ENCODE peak calls at places on chromosomes 13 and 19, in nine cellular contexts. One of them, this sample, is unnamed.

GRCh38 chr19:14441041-14441938 is 8.2 kb downstream of the PKN1 start:
- DNase-seq in MCF 10A: no peak
- DNase-seq in mammary epithelial cell: no peak
- DNase-seq in fibroblast of villous mesenchyme: no peak
- DNase-seq in osteocyte: no peak
- DNase-seq in ascending aorta: no peak
- DNase-seq in WTC11: no peak
- DNase-seq in OCI-LY7: no peak
- DNase-seq in ovary: no peak
- DNase-seq in this sample: no peak

GRCh38 chr13:67094952-67095351 is 135.2 kb downstream of the PCDH9 start:
- DNase-seq in OCI-LY7: no peak
- DNase-seq in fibroblast of villous mesenchyme: no peak
- DNase-seq in WTC11: no peak
- DNase-seq in osteocyte: no peak
- DNase-seq in ovary: no peak
- DNase-seq in mammary epithelial cell: no peak
- DNase-seq in MCF 10A: no peak
- DNase-seq in ascending aorta: no peak
- DNase-seq in this sample: no peak

GRCh38 chr19:50702870-50703829 is 16.5 kb downstream of the SHANK1 start:
- DNase-seq in WTC11: no peak
- DNase-seq in osteocyte: no peak
- DNase-seq in mammary epithelial cell: no peak
- DNase-seq in MCF 10A: no peak
- DNase-seq in ascending aorta: no peak
- DNase-seq in OCI-LY7: no peak
- DNase-seq in fibroblast of villous mesenchyme: no peak
- DNase-seq in ovary: no peak
- DNase-seq in this sample: no peak

GRCh38 chr13:114282143-114282685 is 813 bp downstream of the UPF3A start:
- DNase-seq in WTC11: peak
- DNase-seq in fibroblast of villous mesenchyme: no peak
- DNase-seq in mammary epithelial cell: peak
- DNase-seq in ovary: peak
- DNase-seq in osteocyte: peak
- DNase-seq in ascending aorta: no peak
- DNase-seq in MCF 10A: peak
- DNase-seq in OCI-LY7: peak
- DNase-seq in this sample: peak

GRCh38 chr13:44188257-44188656 is 185.4 kb upstream of the SERP2 start:
- DNase-seq in mammary epithelial cell: peak
- DNase-seq in osteocyte: no peak
- DNase-seq in fibroblast of villous mesenchyme: peak
- DNase-seq in ovary: no peak
- DNase-seq in WTC11: no peak
- DNase-seq in OCI-LY7: no peak
- DNase-seq in ascending aorta: no peak
- DNase-seq in MCF 10A: peak
- DNase-seq in this sample: no peak

GRCh38 chr19:30172643-30173242 is 199.4 kb upstream of the ZNF536 start:
- DNase-seq in ascending aorta: no peak
- DNase-seq in mammary epithelial cell: no peak
- DNase-seq in OCI-LY7: no peak
- DNase-seq in MCF 10A: no peak
- DNase-seq in WTC11: no peak
- DNase-seq in ovary: no peak
- DNase-seq in osteocyte: no peak
- DNase-seq in fibroblast of villous mesenchyme: no peak
- DNase-seq in this sample: no peak

GRCh38 chr13:111917901-111918300 is 149.0 kb upstream of the SOX1 start:
- DNase-seq in mammary epithelial cell: no peak
- DNase-seq in ascending aorta: no peak
- DNase-seq in fibroblast of villous mesenchyme: no peak
- DNase-seq in OCI-LY7: no peak
- DNase-seq in WTC11: no peak
- DNase-seq in MCF 10A: no peak
- DNase-seq in osteocyte: no peak
- DNase-seq in ovary: no peak
- DNase-seq in this sample: no peak

GRCh38 chr13:78830508-78830907 is 171.6 kb upstream of the OBI1 start:
- DNase-seq in OCI-LY7: no peak
- DNase-seq in WTC11: no peak
- DNase-seq in ovary: no peak
- DNase-seq in osteocyte: no peak
- DNase-seq in fibroblast of villous mesenchyme: no peak
- DNase-seq in mammary epithelial cell: no peak
- DNase-seq in MCF 10A: no peak
- DNase-seq in ascending aorta: no peak
- DNase-seq in this sample: no peak

GRCh38 chr13:33487575-33488243 is 202.2 kb upstream of the STARD13 start:
- DNase-seq in mammary epithelial cell: peak
- DNase-seq in ascending aorta: no peak
- DNase-seq in MCF 10A: peak
- DNase-seq in ovary: no peak
- DNase-seq in fibroblast of villous mesenchyme: peak
- DNase-seq in OCI-LY7: peak
- DNase-seq in osteocyte: no peak
- DNase-seq in WTC11: no peak
- DNase-seq in this sample: no peak

GRCh38 chr19:35767288-35768081 is 7.9 kb upstream of the ARHGAP33 start:
- DNase-seq in ovary: peak
- DNase-seq in OCI-LY7: no peak
- DNase-seq in ascending aorta: no peak
- DNase-seq in MCF 10A: no peak
- DNase-seq in mammary epithelial cell: no peak
- DNase-seq in osteocyte: no peak
- DNase-seq in fibroblast of villous mesenchyme: no peak
- DNase-seq in WTC11: peak
- DNase-seq in this sample: peak

GRCh38 chr19:11464333-11465265 is 16.2 kb downstream of the ELAVL3 start:
- DNase-seq in osteocyte: no peak
- DNase-seq in fibroblast of villous mesenchyme: no peak
- DNase-seq in OCI-LY7: no peak
- DNase-seq in ovary: no peak
- DNase-seq in ascending aorta: no peak
- DNase-seq in mammary epithelial cell: no peak
- DNase-seq in WTC11: no peak
- DNase-seq in MCF 10A: no peak
- DNase-seq in this sample: no peak

GRCh38 chr19:43620061-43621001 is 902 bp upstream of the ZNF428 start:
- DNase-seq in mammary epithelial cell: no peak
- DNase-seq in osteocyte: no peak
- DNase-seq in ascending aorta: no peak
- DNase-seq in ovary: peak
- DNase-seq in MCF 10A: no peak
- DNase-seq in OCI-LY7: no peak
- DNase-seq in WTC11: no peak
- DNase-seq in fibroblast of villous mesenchyme: no peak
- DNase-seq in this sample: no peak

GRCh38 chr13:81610613-81611012 is 1269.7 kb upstream of the SPRY2 start:
- DNase-seq in mammary epithelial cell: no peak
- DNase-seq in osteocyte: no peak
- DNase-seq in fibroblast of villous mesenchyme: no peak
- DNase-seq in ascending aorta: no peak
- DNase-seq in OCI-LY7: no peak
- DNase-seq in ovary: no peak
- DNase-seq in MCF 10A: no peak
- DNase-seq in WTC11: no peak
- DNase-seq in this sample: no peak
- TF ChIP-seq CTCF in mammary epithelial cell: no peak
- TF ChIP-seq CTCF in osteocyte: peak
- TF ChIP-seq CTCF in fibroblast of villous mesenchyme: no peak
- TF ChIP-seq CTCF in ascending aorta: no peak
- TF ChIP-seq CTCF in OCI-LY7: no peak
- TF ChIP-seq CTCF in ovary: no peak
- TF ChIP-seq CTCF in MCF 10A: no peak
- TF ChIP-seq CTCF in WTC11: no peak
- TF ChIP-seq CTCF in this sample: peak

DNA sequence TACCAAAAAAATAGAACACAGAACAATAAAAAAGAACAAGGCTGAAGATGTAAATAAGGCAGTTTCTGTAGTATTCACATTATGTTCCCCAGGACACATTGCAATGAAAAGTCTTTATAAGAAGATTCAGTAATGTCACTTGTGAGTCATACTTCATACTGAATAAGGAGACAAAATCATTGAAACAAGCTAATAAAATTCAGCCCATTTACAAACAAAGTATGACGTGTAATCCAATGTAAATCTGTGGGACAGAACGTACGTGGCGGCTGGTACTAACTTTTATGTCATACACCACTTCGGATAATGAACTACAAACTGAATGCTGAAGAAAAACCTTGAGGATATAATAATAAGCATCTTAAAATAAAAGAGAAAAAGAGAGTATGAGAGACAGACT is 512.8 kb upstream of the MIR17HG start:
- DNase-seq in WTC11: no peak
- DNase-seq in ovary: no peak
- DNase-seq in mammary epithelial cell: no peak
- DNase-seq in fibroblast of villous mesenchyme: no peak
- DNase-seq in OCI-LY7: no peak
- DNase-seq in MCF 10A: no peak
- DNase-seq in osteocyte: no peak
- DNase-seq in ascending aorta: no peak
- DNase-seq in this sample: no peak
- TF ChIP-seq CTCF in WTC11: no peak
- TF ChIP-seq CTCF in ovary: no peak
- TF ChIP-seq CTCF in mammary epithelial cell: no peak
- TF ChIP-seq CTCF in fibroblast of villous mesenchyme: no peak
- TF ChIP-seq CTCF in OCI-LY7: no peak
- TF ChIP-seq CTCF in MCF 10A: no peak
- TF ChIP-seq CTCF in osteocyte: no peak
- TF ChIP-seq CTCF in ascending aorta: no peak
- TF ChIP-seq CTCF in this sample: no peak

GRCh38 chr19:8069116-8069973 is 16.8 kb downstream of the CCL25 start:
- DNase-seq in fibroblast of villous mesenchyme: no peak
- DNase-seq in mammary epithelial cell: no peak
- DNase-seq in osteocyte: no peak
- DNase-seq in OCI-LY7: peak
- DNase-seq in WTC11: peak
- DNase-seq in ovary: no peak
- DNase-seq in ascending aorta: no peak
- DNase-seq in MCF 10A: peak
- DNase-seq in this sample: no peak
- TF ChIP-seq CTCF in fibroblast of villous mesenchyme: peak
- TF ChIP-seq CTCF in mammary epithelial cell: peak
- TF ChIP-seq CTCF in osteocyte: peak
- TF ChIP-seq CTCF in OCI-LY7: peak
- TF ChIP-seq CTCF in WTC11: peak
- TF ChIP-seq CTCF in ovary: no peak
- TF ChIP-seq CTCF in ascending aorta: no peak
- TF ChIP-seq CTCF in MCF 10A: peak
- TF ChIP-seq CTCF in this sample: peak

GRCh38 chr13:73058741-73059459 is at the start of gene KLF5:
- DNase-seq in osteocyte: peak
- DNase-seq in mammary epithelial cell: peak
- DNase-seq in MCF 10A: peak
- DNase-seq in WTC11: peak
- DNase-seq in fibroblast of villous mesenchyme: peak
- DNase-seq in ascending aorta: peak
- DNase-seq in ovary: peak
- DNase-seq in OCI-LY7: peak
- DNase-seq in this sample: peak

GRCh38 chr13:73061478-73062275 is 2.9 kb downstream of the KLF5 start:
- DNase-seq in fibroblast of villous mesenchyme: peak
- DNase-seq in ovary: no peak
- DNase-seq in osteocyte: no peak
- DNase-seq in MCF 10A: peak
- DNase-seq in ascending aorta: no peak
- DNase-seq in mammary epithelial cell: peak
- DNase-seq in WTC11: no peak
- DNase-seq in OCI-LY7: no peak
- DNase-seq in this sample: no peak

GRCh38 chr13:73060251-73061160 is 1.7 kb downstream of the KLF5 start:
- DNase-seq in fibroblast of villous mesenchyme: peak
- DNase-seq in WTC11: no peak
- DNase-seq in mammary epithelial cell: peak
- DNase-seq in MCF 10A: peak
- DNase-seq in OCI-LY7: no peak
- DNase-seq in osteocyte: no peak
- DNase-seq in ascending aorta: no peak
- DNase-seq in ovary: peak
- DNase-seq in this sample: no peak

GRCh38 chr13:73058432-73058740 is 419 bp upstream of the KLF5 start:
- DNase-seq in ovary: no peak
- DNase-seq in WTC11: no peak
- DNase-seq in MCF 10A: no peak
- DNase-seq in OCI-LY7: no peak
- DNase-seq in osteocyte: no peak
- DNase-seq in fibroblast of villous mesenchyme: no peak
- DNase-seq in mammary epithelial cell: no peak
- DNase-seq in ascending aorta: no peak
- DNase-seq in this sample: no peak

DNA sequence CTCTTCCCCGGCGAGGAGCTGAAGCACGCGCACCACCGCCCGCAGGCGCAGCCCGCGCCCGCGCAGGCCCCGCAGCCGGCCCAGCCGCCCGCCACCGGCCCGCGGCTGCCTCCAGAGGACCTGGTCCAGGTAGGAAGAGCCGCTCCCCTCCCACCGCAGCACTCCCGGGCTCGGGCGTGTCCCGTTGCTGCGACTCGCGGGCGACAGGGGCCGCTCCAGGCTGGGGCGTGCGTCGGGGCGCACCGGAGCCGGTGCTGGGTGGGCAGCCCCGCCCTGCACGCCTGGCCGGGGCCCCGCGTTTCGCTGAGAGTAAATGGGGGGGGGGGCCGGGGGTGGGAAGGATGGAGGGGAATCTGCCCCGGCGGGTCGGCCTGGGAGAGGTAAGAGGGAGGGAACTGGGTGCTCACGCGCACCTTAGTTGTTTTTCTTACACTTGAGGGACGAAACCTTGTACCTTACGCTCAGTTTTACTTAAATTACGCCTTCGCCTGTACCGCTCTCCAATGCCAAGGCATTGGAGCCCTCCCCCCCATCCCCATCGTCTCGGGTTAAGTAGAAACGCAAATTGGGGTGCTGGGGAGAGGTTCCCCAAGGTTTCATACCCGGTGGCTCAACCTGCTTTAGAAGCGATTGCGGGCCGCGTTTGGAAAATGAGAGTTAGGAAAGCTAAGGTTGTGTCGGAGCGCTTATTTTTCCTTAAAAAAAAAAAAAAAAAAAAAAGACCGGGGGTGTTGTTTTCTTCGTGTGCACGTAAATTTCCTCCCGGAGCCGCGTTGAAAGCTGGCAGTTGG is 850 bp downstream of the KLF5 start:
- DNase-seq in MCF 10A: no peak
- DNase-seq in ovary: peak
- DNase-seq in ascending aorta: no peak
- DNase-seq in WTC11: peak
- DNase-seq in OCI-LY7: peak
- DNase-seq in fibroblast of villous mesenchyme: no peak
- DNase-seq in mammary epithelial cell: peak
- DNase-seq in osteocyte: no peak
- DNase-seq in this sample: no peak
- TF ChIP-seq CTCF in MCF 10A: no peak
- TF ChIP-seq CTCF in ovary: peak
- TF ChIP-seq CTCF in ascending aorta: no peak
- TF ChIP-seq CTCF in WTC11: no peak
- TF ChIP-seq CTCF in OCI-LY7: no peak
- TF ChIP-seq CTCF in fibroblast of villous mesenchyme: no peak
- TF ChIP-seq CTCF in mammary epithelial cell: no peak
- TF ChIP-seq CTCF in osteocyte: peak
- TF ChIP-seq CTCF in this sample: peak

GRCh38 chr13:35210234-35210633 is 266.3 kb downstream of the MAB21L1 start:
- DNase-seq in fibroblast of villous mesenchyme: peak
- DNase-seq in ascending aorta: no peak
- DNase-seq in mammary epithelial cell: no peak
- DNase-seq in osteocyte: no peak
- DNase-seq in WTC11: no peak
- DNase-seq in MCF 10A: peak
- DNase-seq in ovary: no peak
- DNase-seq in OCI-LY7: no peak
- DNase-seq in this sample: no peak
- TF ChIP-seq CTCF in fibroblast of villous mesenchyme: no peak
- TF ChIP-seq CTCF in ascending aorta: no peak
- TF ChIP-seq CTCF in mammary epithelial cell: no peak
- TF ChIP-seq CTCF in osteocyte: peak
- TF ChIP-seq CTCF in WTC11: no peak
- TF ChIP-seq CTCF in MCF 10A: no peak
- TF ChIP-seq CTCF in ovary: no peak
- TF ChIP-seq CTCF in OCI-LY7: no peak
- TF ChIP-seq CTCF in this sample: no peak